ENCODE peak calls at places on chromosomes 16 and 17, in ten cellular contexts. E, W, G, S, R, I, V, T, O and L are unnamed samples.

GRCh38 chr16:72126429-72126765 is 32.8 kb downstream of the DHX38 start:
- DNase-seq in E (no peak), W (no peak), G (no peak), S (no peak), R (no peak), I (no peak), V (no peak), T (no peak), O (no peak), L (no peak)

GRCh38 chr16:70646260-70647241 is at the start of gene IL34:
- DNase-seq in E (no peak), W (no peak), G (no peak), S (peak), R (no peak), I (no peak), V (no peak), T (no peak), O (peak), L (no peak)

GRCh38 chr16:10982430-10983174 is 38.2 kb downstream of the CLEC16A start:
- DNase-seq in E (no peak), W (no peak), G (no peak), S (peak), R (no peak), I (no peak), V (no peak), T (peak), O (no peak), L (no peak)

GRCh38 chr17:63973930-63974593 is 1.3 kb upstream of the SCN4A start:
- DNase-seq in E (peak), W (no peak), G (peak), S (peak), R (no peak), I (no peak), V (no peak), T (no peak), O (no peak), L (no peak)

GRCh38 chr16:626787-627457 is 3.9 kb upstream of the WFIKKN1 start:
- DNase-seq in E (peak), W (no peak), G (no peak), S (peak), R (peak), I (peak), V (no peak), T (no peak), O (peak), L (peak)

GRCh38 chr17:48351916-48352332 is 78.1 kb downstream of the SKAP1 start:
- DNase-seq in E (peak), W (no peak), G (no peak), S (no peak), R (peak), I (no peak), V (no peak), T (peak), O (peak), L (no peak)

GRCh38 chr17:76384222-76384986 is at the start of gene SPHK1:
- DNase-seq in E (peak), W (peak), G (peak), S (peak), R (peak), I (no peak), V (peak), T (peak), O (peak), L (no peak)

GRCh38 chr17:17063546-17064122 is 21.4 kb downstream of the MPRIP start:
- DNase-seq in E (peak), W (no peak), G (peak), S (peak), R (no peak), I (no peak), V (peak), T (no peak), O (peak), L (no peak)

GRCh38 chr17:17476865-17477467 is at the start of gene MED9:
- DNase-seq in E (peak), W (peak), G (peak), S (peak), R (peak), I (no peak), V (peak), T (peak), O (peak), L (peak)

GRCh38 chr17:48587276-48588073 is 2.6 kb downstream of the HOXB3 start:
- DNase-seq in E (peak), W (no peak), G (no peak), S (no peak), R (no peak), I (no peak), V (no peak), T (no peak), O (peak), L (no peak)

GRCh38 chr16:50841081-50841886 is 99.4 kb downstream of the CYLD start:
- DNase-seq in E (no peak), W (peak), G (no peak), S (no peak), R (no peak), I (no peak), V (no peak), T (peak), O (no peak), L (no peak)

GRCh38 chr16:53282328-53282727 is 151.9 kb upstream of the RBL2 start:
- DNase-seq in E (no peak), W (no peak), G (no peak), S (no peak), R (no peak), I (no peak), V (no peak), T (no peak), O (no peak), L (no peak)

GRCh38 chr17:55301521-55302406 is 37.0 kb downstream of the HLF start:
- DNase-seq in E (no peak), W (no peak), G (no peak), S (no peak), R (no peak), I (no peak), V (peak), T (no peak), O (peak), L (no peak)

GRCh38 chr16:50303605-50304466 is 37.5 kb downstream of the ADCY7 start:
- DNase-seq in E (no peak), W (no peak), G (peak), S (peak), R (no peak), I (no peak), V (no peak), T (no peak), O (no peak), L (no peak)

GRCh38 chr17:72931635-72932034 is 160.9 kb downstream of the SLC39A11 start:
- DNase-seq in E (no peak), W (no peak), G (no peak), S (no peak), R (no peak), I (peak), V (no peak), T (peak), O (no peak), L (no peak)

GRCh38 chr16:81616321-81617020 is 162.6 kb upstream of the PLCG2 start:
- DNase-seq in E (no peak), W (peak), G (no peak), S (peak), R (peak), I (no peak), V (peak), T (peak), O (peak), L (no peak)

GRCh38 chr17:42289863-42290165 is 1.5 kb downstream of the STAT5A start:
- DNase-seq in E (no peak), W (no peak), G (no peak), S (peak), R (no peak), I (no peak), V (no peak), T (no peak), O (no peak), L (no peak)

GRCh38 chr17:33595783-33596182 is 302.7 kb upstream of the ASIC2 start:
- DNase-seq in E (no peak), W (no peak), G (no peak), S (no peak), R (no peak), I (no peak), V (no peak), T (no peak), O (no peak), L (no peak)

GRCh38 chr17:81891303-81891552 is 158 bp downstream of the ALYREF start:
- DNase-seq in E (no peak), W (no peak), G (no peak), S (no peak), R (no peak), I (no peak), V (no peak), T (no peak), O (no peak), L (no peak)

GRCh38 chr17:21774263-21774662 is 81.9 kb downstream of the KCNJ18 start:
- DNase-seq in E (no peak), W (no peak), G (no peak), S (no peak), R (no peak), I (no peak), V (no peak), T (no peak), O (no peak), L (no peak)

GRCh38 chr16:57471209-57471608 is 8.7 kb downstream of the POLR2C start:
- DNase-seq in E (peak), W (no peak), G (no peak), S (no peak), R (no peak), I (no peak), V (no peak), T (no peak), O (no peak), L (no peak)

GRCh38 chr16:70696368-70696767 is 10.5 kb upstream of the MTSS2 start:
- DNase-seq in E (no peak), W (no peak), G (no peak), S (no peak), R (no peak), I (no peak), V (no peak), T (no peak), O (no peak), L (no peak)

GRCh38 chr17:83099570-83100181 is 20.3 kb downstream of the METRNL start:
- DNase-seq in E (no peak), W (no peak), G (peak), S (no peak), R (peak), I (no peak), V (peak), T (no peak), O (no peak), L (no peak)
- TF ChIP-seq CTCF in E (no peak), W (no peak), G (no peak), S (no peak), R (no peak), I (no peak), V (no peak), T (no peak), O (no peak), L (no peak)

DNA sequence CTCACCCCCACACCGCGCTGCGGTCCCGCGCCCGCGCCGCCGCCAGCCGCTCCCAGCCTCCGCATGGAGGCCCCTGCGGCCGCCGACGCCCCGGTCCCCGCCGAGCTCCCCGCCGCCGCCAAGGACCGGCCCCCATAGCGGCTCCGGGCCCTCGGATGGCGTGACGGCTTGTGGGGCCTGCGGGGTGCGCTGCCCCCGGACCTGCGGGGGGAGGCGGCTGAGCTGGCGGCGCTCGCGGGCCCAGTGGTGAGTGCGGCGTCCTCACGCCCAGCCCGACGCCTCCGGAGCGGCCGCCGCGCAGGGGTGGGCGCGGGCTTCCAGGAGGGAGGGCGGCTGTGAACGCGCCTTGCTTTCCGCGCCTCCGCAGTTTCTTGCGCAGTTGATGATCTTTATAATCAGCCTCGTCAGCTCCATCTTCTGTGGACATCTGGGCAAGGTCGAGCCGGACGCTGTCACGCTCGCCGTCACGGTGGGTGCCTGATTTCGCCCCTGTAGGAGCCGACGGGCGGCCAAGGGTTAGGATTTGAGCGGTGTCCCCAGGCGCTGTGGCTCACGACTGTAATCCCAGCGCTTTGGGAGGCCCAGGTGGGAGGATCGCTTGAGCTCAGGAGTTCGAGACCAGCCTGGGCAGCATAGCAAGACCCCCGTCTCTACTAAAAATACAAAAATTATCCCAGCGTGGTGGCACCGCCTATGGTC is 46.4 kb downstream of the SLC47A1 start:
- DNase-seq in E (no peak), W (no peak), G (no peak), S (no peak), R (no peak), I (no peak), V (no peak), T (no peak), O (peak), L (no peak)
- H3K4me3 ChIP-seq in E (no peak), W (no peak), G (peak), S (peak), R (no peak), I (peak), V (peak), T (no peak), O (peak), L (peak)

GRCh38 chr17:15498107-15498506 is 30.7 kb upstream of the CDRT4 start:
- DNase-seq in E (peak), W (no peak), G (no peak), S (peak), R (no peak), I (no peak), V (no peak), T (peak), O (peak), L (no peak)
- TF ChIP-seq CTCF in E (no peak), W (no peak), G (no peak), S (no peak), R (no peak), I (no peak), V (no peak), T (no peak), O (no peak), L (no peak)

DNA sequence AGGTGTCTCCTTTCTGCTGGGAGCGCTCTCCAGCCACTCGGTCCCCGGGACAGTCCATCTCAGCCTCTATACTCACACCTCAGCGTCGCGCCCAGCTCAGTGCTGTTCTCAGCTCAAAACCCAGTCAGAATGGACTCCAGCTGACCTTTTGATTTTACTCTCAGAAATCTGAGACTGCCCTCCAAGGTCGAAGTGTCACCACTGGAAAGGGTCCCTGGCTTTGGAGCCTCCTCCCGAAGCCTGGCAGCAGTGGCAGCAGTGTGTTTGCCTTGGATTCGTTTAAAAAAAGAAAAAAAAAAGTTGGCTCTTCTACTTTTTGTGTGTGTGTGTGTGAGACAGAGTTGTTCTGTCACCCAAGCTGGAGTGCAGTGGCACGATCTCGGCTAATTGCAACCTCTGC is 10.4 kb downstream of the KLHL36 start:
- DNase-seq in E (no peak), W (no peak), G (no peak), S (no peak), R (no peak), I (no peak), V (no peak), T (no peak), O (no peak), L (no peak)
- H3K4me3 ChIP-seq in E (no peak), W (no peak), G (no peak), S (no peak), R (no peak), I (no peak), V (no peak), T (no peak), O (no peak), L (no peak)

GRCh38 chr17:77600346-77600745 is 358.2 kb upstream of the TNRC6C start:
- DNase-seq in E (no peak), W (no peak), G (no peak), S (no peak), R (no peak), I (no peak), V (peak), T (no peak), O (no peak), L (no peak)

GRCh38 chr17:77596491-77597420 is 361.7 kb upstream of the TNRC6C start:
- DNase-seq in E (no peak), W (no peak), G (peak), S (no peak), R (no peak), I (no peak), V (no peak), T (no peak), O (no peak), L (no peak)

GRCh38 chr17:77599699-77600098 is 358.8 kb upstream of the TNRC6C start:
- DNase-seq in E (no peak), W (no peak), G (no peak), S (no peak), R (no peak), I (no peak), V (no peak), T (no peak), O (no peak), L (no peak)

GRCh38 chr17:77597421-77598240 is 360.9 kb upstream of the TNRC6C start:
- DNase-seq in E (no peak), W (no peak), G (peak), S (no peak), R (no peak), I (no peak), V (no peak), T (no peak), O (no peak), L (no peak)

GRCh38 chr17:77598241-77598620 is 360.3 kb upstream of the TNRC6C start:
- DNase-seq in E (no peak), W (no peak), G (peak), S (no peak), R (no peak), I (no peak), V (no peak), T (no peak), O (no peak), L (no peak)
- TF ChIP-seq CTCF in E (no peak), W (no peak), G (no peak), S (no peak), R (no peak), I (no peak), V (no peak), T (no peak), O (no peak), L (no peak)

GRCh38 chr17:2011421-2012371 is 13.4 kb downstream of the RTN4RL1 start:
- DNase-seq in E (no peak), W (no peak), G (peak), S (no peak), R (peak), I (no peak), V (peak), T (no peak), O (peak), L (no peak)
- H3K4me3 ChIP-seq in E (no peak), W (no peak), G (no peak), S (peak), R (no peak), I (no peak), V (no peak), T (no peak), O (no peak), L (no peak)